ENCODE peak calls at places on chromosomes 7 and 10, in six cellular contexts. One of them, this sample, is unnamed. For H3K9me3, the result is how much of the 10 kb centered on the place peaks cover.

GRCh38 chr10:90462761-90463160 is 395.1 kb downstream of the HTR7 start:
- DNase-seq in endodermal cell: no peak
- DNase-seq in AG04450: no peak
- DNase-seq in CD8-positive, alpha-beta T cell: no peak
- DNase-seq in SJSA1: no peak
- DNase-seq in astrocyte: no peak
- DNase-seq in this sample: no peak

GRCh38 chr10:122352817-122353525 is 21.5 kb upstream of the PLEKHA1 start:
- DNase-seq in AG04450: no peak
- DNase-seq in SJSA1: no peak
- DNase-seq in CD8-positive, alpha-beta T cell: no peak
- DNase-seq in astrocyte: no peak
- DNase-seq in endodermal cell: peak
- DNase-seq in this sample: no peak

GRCh38 chr7:82699773-82700186 is 256.2 kb upstream of the CACNA2D1 start:
- DNase-seq in SJSA1: peak
- DNase-seq in astrocyte: peak
- DNase-seq in CD8-positive, alpha-beta T cell: no peak
- DNase-seq in endodermal cell: no peak
- DNase-seq in AG04450: no peak
- DNase-seq in this sample: peak

GRCh38 chr10:19918800-19919199 is 102.6 kb downstream of the PLXDC2 start:
- DNase-seq in AG04450: no peak
- DNase-seq in CD8-positive, alpha-beta T cell: no peak
- DNase-seq in SJSA1: no peak
- DNase-seq in astrocyte: peak
- DNase-seq in endodermal cell: no peak
- DNase-seq in this sample: no peak

GRCh38 chr10:14592566-14592965 is 182.1 kb downstream of the FAM107B start:
- DNase-seq in astrocyte: no peak
- DNase-seq in SJSA1: no peak
- DNase-seq in CD8-positive, alpha-beta T cell: no peak
- DNase-seq in endodermal cell: no peak
- DNase-seq in AG04450: no peak
- DNase-seq in this sample: no peak

GRCh38 chr7:32679192-32679591 is 183.9 kb downstream of the AVL9 start:
- DNase-seq in SJSA1: no peak
- DNase-seq in CD8-positive, alpha-beta T cell: no peak
- DNase-seq in AG04450: no peak
- DNase-seq in endodermal cell: no peak
- DNase-seq in astrocyte: no peak
- DNase-seq in this sample: no peak

GRCh38 chr7:96388620-96389383 is 66.9 kb upstream of the SLC25A13 start:
- DNase-seq in endodermal cell: no peak
- DNase-seq in CD8-positive, alpha-beta T cell: no peak
- DNase-seq in SJSA1: peak
- DNase-seq in astrocyte: peak
- DNase-seq in AG04450: peak
- DNase-seq in this sample: peak

GRCh38 chr7:92425311-92425947 is 21.9 kb upstream of the GATAD1 start:
- DNase-seq in endodermal cell: peak
- DNase-seq in SJSA1: no peak
- DNase-seq in AG04450: no peak
- DNase-seq in astrocyte: no peak
- DNase-seq in CD8-positive, alpha-beta T cell: no peak
- DNase-seq in this sample: peak

GRCh38 chr10:13942030-13942429 is 355.3 kb downstream of the PRPF18 start:
- DNase-seq in SJSA1: no peak
- DNase-seq in astrocyte: no peak
- DNase-seq in CD8-positive, alpha-beta T cell: no peak
- DNase-seq in AG04450: no peak
- DNase-seq in endodermal cell: no peak
- DNase-seq in this sample: no peak

GRCh38 chr7:34133983-34134782 is 228.8 kb downstream of the BMPER start:
- DNase-seq in CD8-positive, alpha-beta T cell: no peak
- DNase-seq in endodermal cell: peak
- DNase-seq in AG04450: peak
- DNase-seq in astrocyte: peak
- DNase-seq in SJSA1: peak
- DNase-seq in this sample: peak

GRCh38 chr10:47357911-47358310 is 9.7 kb downstream of the RBP3 start:
- DNase-seq in AG04450: no peak
- DNase-seq in astrocyte: no peak
- DNase-seq in endodermal cell: no peak
- DNase-seq in SJSA1: no peak
- DNase-seq in CD8-positive, alpha-beta T cell: no peak
- DNase-seq in this sample: no peak

GRCh38 chr10:51103818-51104217 is 29.5 kb downstream of the PRKG1 start:
- DNase-seq in endodermal cell: no peak
- DNase-seq in AG04450: no peak
- DNase-seq in astrocyte: no peak
- DNase-seq in SJSA1: no peak
- DNase-seq in CD8-positive, alpha-beta T cell: no peak
- DNase-seq in this sample: no peak

GRCh38 chr7:92831716-92832622 is 4.4 kb downstream of the CDK6 start:
- DNase-seq in astrocyte: peak
- DNase-seq in CD8-positive, alpha-beta T cell: no peak
- DNase-seq in SJSA1: peak
- DNase-seq in AG04450: peak
- DNase-seq in endodermal cell: no peak
- DNase-seq in this sample: peak

GRCh38 chr7:43454936-43455518 is 127.9 kb upstream of the STK17A start:
- DNase-seq in astrocyte: peak
- DNase-seq in CD8-positive, alpha-beta T cell: no peak
- DNase-seq in endodermal cell: no peak
- DNase-seq in SJSA1: peak
- DNase-seq in AG04450: no peak
- DNase-seq in this sample: no peak

GRCh38 chr10:43961523-43962345 is 313.1 kb upstream of the ZNF32 start:
- DNase-seq in SJSA1: no peak
- DNase-seq in CD8-positive, alpha-beta T cell: no peak
- DNase-seq in endodermal cell: peak
- DNase-seq in AG04450: no peak
- DNase-seq in astrocyte: peak
- DNase-seq in this sample: no peak

GRCh38 chr7:111801277-111801676 is 239.0 kb upstream of the IMMP2L start:
- DNase-seq in SJSA1: no peak
- DNase-seq in astrocyte: no peak
- DNase-seq in CD8-positive, alpha-beta T cell: no peak
- DNase-seq in endodermal cell: no peak
- DNase-seq in AG04450: no peak
- DNase-seq in this sample: no peak

GRCh38 chr7:111802194-111802785 is 240.0 kb upstream of the IMMP2L start:
- DNase-seq in AG04450: no peak
- DNase-seq in astrocyte: no peak
- DNase-seq in endodermal cell: no peak
- DNase-seq in CD8-positive, alpha-beta T cell: no peak
- DNase-seq in SJSA1: no peak
- DNase-seq in this sample: no peak

GRCh38 chr7:111796671-111797070 is 234.4 kb upstream of the IMMP2L start:
- DNase-seq in astrocyte: peak
- DNase-seq in SJSA1: peak
- DNase-seq in endodermal cell: peak
- DNase-seq in CD8-positive, alpha-beta T cell: no peak
- DNase-seq in AG04450: no peak
- DNase-seq in this sample: no peak
- H3K9me3 ChIP-seq in astrocyte: under half
- H3K9me3 ChIP-seq in SJSA1: under half
- H3K9me3 ChIP-seq in endodermal cell: half or more
- H3K9me3 ChIP-seq in CD8-positive, alpha-beta T cell: under half
- H3K9me3 ChIP-seq in AG04450: under half
- H3K9me3 ChIP-seq in this sample: under half

DNA sequence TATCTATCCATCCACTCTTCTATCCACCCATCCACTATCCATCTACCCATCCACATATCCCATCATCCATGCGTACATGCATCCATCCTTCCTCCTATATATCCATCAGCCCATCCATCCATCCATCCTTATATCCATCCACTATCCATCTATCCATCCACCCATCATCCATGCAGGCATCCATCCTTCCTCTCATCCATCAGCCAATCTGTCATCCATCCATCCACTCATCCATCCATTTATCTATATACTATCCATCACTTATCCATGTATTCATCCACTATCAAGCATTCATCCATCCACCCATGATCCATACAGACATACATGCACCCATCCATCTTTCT is 485.9 kb downstream of the DNAJB6 start:
- DNase-seq in AG04450: no peak
- DNase-seq in SJSA1: no peak
- DNase-seq in astrocyte: no peak
- DNase-seq in endodermal cell: no peak
- DNase-seq in CD8-positive, alpha-beta T cell: no peak
- DNase-seq in this sample: no peak
- H3K9me3 ChIP-seq in AG04450: half or more
- H3K9me3 ChIP-seq in SJSA1: under half
- H3K9me3 ChIP-seq in astrocyte: under half
- H3K9me3 ChIP-seq in endodermal cell: half or more
- H3K9me3 ChIP-seq in CD8-positive, alpha-beta T cell: under half
- H3K9me3 ChIP-seq in this sample: under half

GRCh38 chr7:158120751-158121150 is 466.9 kb downstream of the PTPRN2 start:
- DNase-seq in endodermal cell: no peak
- DNase-seq in SJSA1: no peak
- DNase-seq in CD8-positive, alpha-beta T cell: no peak
- DNase-seq in AG04450: no peak
- DNase-seq in astrocyte: no peak
- DNase-seq in this sample: no peak
- H3K9me3 ChIP-seq in endodermal cell: half or more
- H3K9me3 ChIP-seq in SJSA1: under half
- H3K9me3 ChIP-seq in CD8-positive, alpha-beta T cell: under half
- H3K9me3 ChIP-seq in AG04450: half or more
- H3K9me3 ChIP-seq in astrocyte: under half
- H3K9me3 ChIP-seq in this sample: under half

DNA sequence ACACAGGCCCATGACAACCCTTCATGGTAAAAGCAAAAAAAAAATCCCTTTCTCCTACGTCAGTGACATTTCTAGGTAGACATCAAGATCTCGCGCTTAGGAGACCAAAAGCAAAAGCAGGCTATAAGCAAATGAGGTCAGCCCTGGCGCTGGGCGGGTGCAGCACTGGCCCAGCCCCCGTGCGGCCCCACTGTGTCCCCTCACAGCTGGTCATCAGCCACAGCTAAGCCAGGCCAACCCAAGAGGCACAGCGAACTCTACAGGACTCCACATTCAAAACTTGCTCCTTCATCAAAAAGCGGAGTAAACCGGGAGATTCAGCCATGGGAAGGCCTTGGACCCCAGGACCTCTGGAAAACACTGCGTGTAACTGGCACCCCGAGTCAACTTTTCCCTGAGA is 113.7 kb downstream of the PTPRN2 start:
- DNase-seq in CD8-positive, alpha-beta T cell: no peak
- DNase-seq in endodermal cell: no peak
- DNase-seq in astrocyte: no peak
- DNase-seq in AG04450: no peak
- DNase-seq in SJSA1: no peak
- DNase-seq in this sample: no peak
- H3K9me3 ChIP-seq in CD8-positive, alpha-beta T cell: under half
- H3K9me3 ChIP-seq in endodermal cell: half or more
- H3K9me3 ChIP-seq in astrocyte: under half
- H3K9me3 ChIP-seq in AG04450: half or more
- H3K9me3 ChIP-seq in SJSA1: under half
- H3K9me3 ChIP-seq in this sample: under half

GRCh38 chr10:12916587-12916986 is 84.9 kb downstream of the CCDC3 start:
- DNase-seq in astrocyte: no peak
- DNase-seq in CD8-positive, alpha-beta T cell: no peak
- DNase-seq in AG04450: no peak
- DNase-seq in SJSA1: no peak
- DNase-seq in endodermal cell: no peak
- DNase-seq in this sample: no peak

GRCh38 chr10:12921163-12921562 is 80.3 kb downstream of the CCDC3 start:
- DNase-seq in endodermal cell: peak
- DNase-seq in SJSA1: no peak
- DNase-seq in astrocyte: no peak
- DNase-seq in CD8-positive, alpha-beta T cell: no peak
- DNase-seq in AG04450: no peak
- DNase-seq in this sample: no peak

GRCh38 chr10:12922117-12922900 is 79.2 kb downstream of the CCDC3 start:
- DNase-seq in SJSA1: peak
- DNase-seq in CD8-positive, alpha-beta T cell: no peak
- DNase-seq in AG04450: no peak
- DNase-seq in endodermal cell: no peak
- DNase-seq in astrocyte: no peak
- DNase-seq in this sample: no peak

GRCh38 chr10:12915637-12916168 is 85.8 kb downstream of the CCDC3 start:
- DNase-seq in SJSA1: no peak
- DNase-seq in astrocyte: no peak
- DNase-seq in endodermal cell: no peak
- DNase-seq in AG04450: no peak
- DNase-seq in CD8-positive, alpha-beta T cell: no peak
- DNase-seq in this sample: no peak

GRCh38 chr10:12919574-12919973 is 81.9 kb downstream of the CCDC3 start:
- DNase-seq in endodermal cell: no peak
- DNase-seq in astrocyte: no peak
- DNase-seq in CD8-positive, alpha-beta T cell: no peak
- DNase-seq in SJSA1: no peak
- DNase-seq in AG04450: no peak
- DNase-seq in this sample: peak
- H3K9me3 ChIP-seq in endodermal cell: under half
- H3K9me3 ChIP-seq in astrocyte: under half
- H3K9me3 ChIP-seq in CD8-positive, alpha-beta T cell: under half
- H3K9me3 ChIP-seq in SJSA1: under half
- H3K9me3 ChIP-seq in AG04450: under half
- H3K9me3 ChIP-seq in this sample: under half

GRCh38 chr7:149566103-149566502 is 68.5 kb upstream of the ZNF746 start:
- DNase-seq in AG04450: no peak
- DNase-seq in astrocyte: no peak
- DNase-seq in CD8-positive, alpha-beta T cell: no peak
- DNase-seq in endodermal cell: no peak
- DNase-seq in SJSA1: no peak
- DNase-seq in this sample: no peak

GRCh38 chr7:149562602-149563001 is 65.0 kb upstream of the ZNF746 start:
- DNase-seq in endodermal cell: no peak
- DNase-seq in CD8-positive, alpha-beta T cell: no peak
- DNase-seq in astrocyte: peak
- DNase-seq in SJSA1: no peak
- DNase-seq in AG04450: peak
- DNase-seq in this sample: no peak

GRCh38 chr7:149568218-149568617 is 70.6 kb upstream of the ZNF746 start:
- DNase-seq in AG04450: no peak
- DNase-seq in endodermal cell: no peak
- DNase-seq in astrocyte: no peak
- DNase-seq in CD8-positive, alpha-beta T cell: no peak
- DNase-seq in SJSA1: no peak
- DNase-seq in this sample: no peak

GRCh38 chr7:149564340-149565095 is 66.9 kb upstream of the ZNF746 start:
- DNase-seq in AG04450: no peak
- DNase-seq in CD8-positive, alpha-beta T cell: no peak
- DNase-seq in endodermal cell: no peak
- DNase-seq in SJSA1: no peak
- DNase-seq in astrocyte: no peak
- DNase-seq in this sample: no peak

DNA sequence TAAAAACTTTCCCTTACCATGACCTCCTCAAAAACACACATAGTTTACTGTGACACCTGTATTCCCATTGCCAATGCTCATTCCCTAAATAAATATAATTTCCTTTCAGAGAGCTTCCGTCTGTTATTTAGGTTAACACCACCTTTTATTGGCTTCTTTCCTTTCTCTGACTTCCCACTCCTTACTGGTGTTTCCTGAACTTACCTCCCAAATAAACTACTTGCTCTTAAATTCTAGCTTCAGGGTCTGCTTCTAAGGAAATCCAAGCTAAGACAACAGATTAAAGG is 67.4 kb upstream of the ZNF746 start:
- DNase-seq in CD8-positive, alpha-beta T cell: no peak
- DNase-seq in endodermal cell: no peak
- DNase-seq in AG04450: no peak
- DNase-seq in astrocyte: no peak
- DNase-seq in SJSA1: no peak
- DNase-seq in this sample: no peak
- H3K9me3 ChIP-seq in CD8-positive, alpha-beta T cell: under half
- H3K9me3 ChIP-seq in endodermal cell: under half
- H3K9me3 ChIP-seq in AG04450: under half
- H3K9me3 ChIP-seq in astrocyte: under half
- H3K9me3 ChIP-seq in SJSA1: under half
- H3K9me3 ChIP-seq in this sample: under half